ENCODE peak calls at places on chromosomes 12 and 14, in eight cellular contexts. K is T-helper 17 cell; Z is MG63; N is CD8-positive, alpha-beta T cell; H is mammary epithelial cell; U is heart left ventricle; R is pancreas; C is aorta. L is an unnamed sample. For H3K9me3, the result is how much of the 10 kb centered on the place peaks cover.

GRCh38 chr12:47903927-47904646 is 707 bp downstream of the VDR start:
- DNase-seq in K (peak), Z (peak), N (peak), H (peak), U (no peak), R (peak), C (peak), L (no peak)

GRCh38 chr14:52267501-52268190 is at the start of gene PTGDR:
- DNase-seq in K (peak), Z (no peak), N (peak), H (peak), U (peak), R (no peak), C (peak), L (peak)

GRCh38 chr12:42166501-42166900 is 21.8 kb upstream of the GXYLT1 start:
- DNase-seq in K (no peak), Z (no peak), N (no peak), H (no peak), U (no peak), R (no peak), C (no peak), L (no peak)

GRCh38 chr12:89636776-89637160 is 71.9 kb downstream of the ATP2B1 start:
- DNase-seq in K (no peak), Z (no peak), N (no peak), H (peak), U (no peak), R (no peak), C (no peak), L (no peak)

GRCh38 chr12:105317453-105317852 is 13.0 kb upstream of the C12orf75 start:
- DNase-seq in K (no peak), Z (peak), N (no peak), H (peak), U (no peak), R (no peak), C (no peak), L (no peak)

GRCh38 chr14:104353221-104353920 is 215.0 kb downstream of the KIF26A start:
- DNase-seq in K (peak), Z (no peak), N (no peak), H (no peak), U (no peak), R (peak), C (no peak), L (peak)

GRCh38 chr14:67955241-67955640 is 135.7 kb downstream of the RAD51B start:
- DNase-seq in K (no peak), Z (no peak), N (no peak), H (no peak), U (no peak), R (no peak), C (no peak), L (no peak)

GRCh38 chr14:42057176-42057575 is 450.5 kb downstream of the LRFN5 start:
- DNase-seq in K (no peak), Z (no peak), N (no peak), H (no peak), U (no peak), R (no peak), C (no peak), L (no peak)

GRCh38 chr12:110335481-110336045 is 54.5 kb downstream of the ATP2A2 start:
- DNase-seq in K (no peak), Z (no peak), N (no peak), H (no peak), U (no peak), R (no peak), C (no peak), L (no peak)

GRCh38 chr14:64719601-64720000 is 15.4 kb downstream of the PLEKHG3 start:
- DNase-seq in K (no peak), Z (no peak), N (no peak), H (no peak), U (no peak), R (no peak), C (peak), L (no peak)

GRCh38 chr12:10867381-10867780 is 16.7 kb downstream of the PRH1 start:
- DNase-seq in K (no peak), Z (no peak), N (no peak), H (no peak), U (no peak), R (no peak), C (no peak), L (no peak)

GRCh38 chr12:6205144-6205539 is 4.9 kb downstream of the CD9 start:
- DNase-seq in K (no peak), Z (peak), N (no peak), H (no peak), U (peak), R (no peak), C (no peak), L (peak)

GRCh38 chr12:51217133-51217967 is 512 bp downstream of the POU6F1 start:
- DNase-seq in K (peak), Z (peak), N (peak), H (no peak), U (peak), R (peak), C (peak), L (peak)

GRCh38 chr14:93619176-93619793 is 169.0 kb downstream of the PRIMA1 start:
- DNase-seq in K (no peak), Z (peak), N (no peak), H (peak), U (peak), R (peak), C (no peak), L (no peak)

GRCh38 chr14:83425138-83425537 is 1891.5 kb upstream of the SEL1L start:
- DNase-seq in K (no peak), Z (no peak), N (no peak), H (peak), U (no peak), R (no peak), C (no peak), L (no peak)

GRCh38 chr12:93895096-93895460 is 217.9 kb downstream of the CRADD start:
- DNase-seq in K (no peak), Z (no peak), N (no peak), H (no peak), U (no peak), R (no peak), C (no peak), L (no peak)

GRCh38 chr12:127277882-127278281 is 989.1 kb upstream of the TMEM132C start:
- DNase-seq in K (no peak), Z (no peak), N (no peak), H (no peak), U (no peak), R (no peak), C (no peak), L (no peak)

GRCh38 chr14:22320353-22320733 is 268.7 kb downstream of the DAD1 start:
- DNase-seq in K (no peak), Z (no peak), N (no peak), H (no peak), U (no peak), R (no peak), C (no peak), L (no peak)

GRCh38 chr12:108967869-108968540 is 52.9 kb downstream of the SVOP start:
- DNase-seq in K (no peak), Z (no peak), N (no peak), H (peak), U (no peak), R (no peak), C (no peak), L (no peak)

GRCh38 chr14:61577506-61577931 is 117.8 kb upstream of the HIF1A start:
- DNase-seq in K (no peak), Z (no peak), N (no peak), H (no peak), U (no peak), R (no peak), C (no peak), L (no peak)

GRCh38 chr12:92155733-92156132 is 10.1 kb upstream of the BTG1 start:
- DNase-seq in K (no peak), Z (no peak), N (no peak), H (no peak), U (no peak), R (no peak), C (no peak), L (no peak)

GRCh38 chr12:107320929-107321618 is 227.7 kb upstream of the CRY1 start:
- DNase-seq in K (peak), Z (peak), N (peak), H (peak), U (no peak), R (no peak), C (no peak), L (no peak)

GRCh38 chr12:49867580-49868341 is 24.9 kb upstream of the BCDIN3D start:
- DNase-seq in K (no peak), Z (no peak), N (peak), H (no peak), U (no peak), R (no peak), C (no peak), L (no peak)

DNA sequence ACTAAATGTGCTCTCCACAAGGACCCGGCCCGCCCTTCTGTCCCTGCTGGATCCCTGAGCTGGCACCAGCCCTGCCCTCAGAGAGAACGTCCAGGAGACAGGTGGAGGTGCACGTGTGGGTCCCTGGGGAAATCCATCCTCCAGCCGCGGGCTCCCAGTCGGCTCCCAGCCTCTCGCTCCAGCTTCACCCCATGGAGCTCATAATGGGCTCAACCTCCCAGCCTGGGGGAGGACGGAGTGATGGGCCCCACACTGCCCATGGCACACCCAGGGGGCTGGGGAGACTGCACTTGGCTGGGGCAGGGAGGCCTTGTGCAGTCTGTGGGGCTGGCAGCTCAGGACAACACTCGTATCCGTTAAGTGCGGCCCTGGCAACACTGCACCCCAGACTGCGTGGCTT is 250.5 kb downstream of the TMEM121 start:
- DNase-seq in K (no peak), Z (no peak), N (no peak), H (no peak), U (no peak), R (no peak), C (no peak), L (no peak)
- H3K9me3 ChIP-seq in K (under half), Z (under half), N (under half), H (under half), U (under half), R (under half), C (under half), L (under half)

GRCh38 chr14:97266653-97267052 is 469.5 kb downstream of the VRK1 start:
- DNase-seq in K (no peak), Z (peak), N (no peak), H (no peak), U (no peak), R (no peak), C (no peak), L (no peak)
- H3K9me3 ChIP-seq in K (under half), Z (under half), N (under half), H (under half), U (under half), R (under half), C (under half), L (under half)

GRCh38 chr12:28286352-28286751 is 96.1 kb downstream of the CCDC91 start:
- DNase-seq in K (no peak), Z (no peak), N (no peak), H (no peak), U (no peak), R (no peak), C (no peak), L (no peak)
- H3K9me3 ChIP-seq in K (under half), Z (under half), N (under half), H (under half), U (under half), R (under half), C (under half), L (under half)

GRCh38 chr12:130139971-130140547 is 22.2 kb upstream of the FZD10 start:
- DNase-seq in K (no peak), Z (no peak), N (no peak), H (no peak), U (no peak), R (no peak), C (no peak), L (no peak)
- H3K9me3 ChIP-seq in K (under half), Z (under half), N (under half), H (under half), U (under half), R (under half), C (under half), L (under half)

DNA sequence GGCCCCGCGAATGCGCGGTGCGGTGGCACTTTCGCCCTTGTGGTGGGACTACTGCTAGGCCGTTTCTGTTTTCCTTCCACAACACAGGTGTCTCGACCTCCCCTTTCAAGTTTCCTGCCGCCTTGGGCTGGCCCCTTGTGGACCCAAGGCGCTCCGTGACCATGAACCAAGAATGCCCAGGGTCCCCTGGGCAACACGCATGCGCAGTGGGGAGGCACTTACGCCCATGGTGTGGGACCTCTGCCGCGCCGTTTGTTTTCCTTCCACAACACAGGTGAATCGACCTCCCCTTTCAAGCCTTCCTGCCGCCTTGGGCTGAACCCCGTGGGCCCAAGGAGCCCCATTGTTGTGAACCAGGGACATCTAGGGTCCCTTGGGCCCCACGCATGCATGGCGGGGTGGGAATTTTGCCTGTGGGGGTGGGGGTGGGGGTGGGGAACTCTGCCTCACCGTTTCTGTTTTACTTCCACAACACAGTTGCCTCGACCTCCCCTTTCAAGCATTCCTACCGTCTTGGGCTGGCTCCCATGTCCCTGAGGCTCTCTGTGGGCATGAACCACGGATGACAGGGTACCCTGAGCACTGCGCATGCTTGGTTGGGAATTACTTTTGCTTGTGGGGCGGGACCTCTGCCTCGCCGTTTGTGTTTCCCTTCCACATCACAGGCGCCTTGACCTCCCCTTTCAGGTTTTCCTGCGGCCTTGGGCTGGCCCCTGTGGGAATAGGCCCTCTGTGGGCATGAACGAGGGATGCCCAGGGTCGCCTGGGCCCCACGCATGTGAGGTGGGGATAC is 355.1 kb downstream of the ALG10 start:
- DNase-seq in K (no peak), Z (no peak), N (no peak), H (no peak), U (no peak), R (no peak), C (no peak), L (no peak)
- H3K9me3 ChIP-seq in K (under half), Z (under half), N (under half), H (half or more), U (under half), R (under half), C (under half), L (under half)

DNA sequence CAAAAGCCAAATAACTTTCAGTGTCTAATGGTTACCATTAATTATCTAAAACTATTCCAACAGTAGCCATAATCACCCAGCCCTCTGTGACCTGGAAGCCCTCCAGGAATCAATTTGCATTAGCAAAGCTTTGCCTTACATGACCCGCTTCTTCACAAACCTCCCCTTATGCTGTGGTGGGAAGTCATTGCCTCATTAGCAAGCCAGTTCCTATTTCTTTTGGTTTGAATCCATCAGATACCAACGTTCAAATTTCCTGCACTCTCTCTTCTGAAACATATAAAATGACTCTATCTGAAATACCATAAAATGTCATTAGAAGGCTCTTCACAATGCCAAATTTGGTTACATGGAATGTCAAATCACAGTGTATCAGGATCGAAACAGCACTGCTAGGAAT is 268.3 kb upstream of the PRKD1 start:
- DNase-seq in K (no peak), Z (no peak), N (no peak), H (no peak), U (no peak), R (no peak), C (no peak), L (no peak)
- H3K9me3 ChIP-seq in K (under half), Z (under half), N (under half), H (under half), U (under half), R (under half), C (under half), L (under half)

L was measured in right lobe of liver.